ENCODE peak calls at places on chromosomes 13 and 19, in six cellular contexts. C, F, Y, Q, M and S are unnamed samples.

GRCh38 chr19:6233051-6233826 is 46.5 kb downstream of the MLLT1 start:
- DNase-seq in C (no peak), F (no peak), Y (peak), Q (no peak), M (peak), S (no peak)

GRCh38 chr13:74243637-74244526 is 109.7 kb upstream of the KLF12 start:
- DNase-seq in C (no peak), F (no peak), Y (no peak), Q (no peak), M (peak), S (no peak)

GRCh38 chr19:18408053-18408476 is 10.6 kb upstream of the LRRC25 start:
- DNase-seq in C (peak), F (no peak), Y (no peak), Q (peak), M (no peak), S (peak)

GRCh38 chr13:69597088-69597487 is 510.5 kb upstream of the ATXN8OS start:
- DNase-seq in C (no peak), F (no peak), Y (no peak), Q (no peak), M (no peak), S (no peak)

GRCh38 chr13:31797154-31797775 is 57.9 kb downstream of the RXFP2 start:
- DNase-seq in C (no peak), F (no peak), Y (no peak), Q (no peak), M (no peak), S (no peak)

GRCh38 chr13:112688560-112689497 is 1.0 kb upstream of the ATP11A start:
- DNase-seq in C (no peak), F (no peak), Y (peak), Q (peak), M (no peak), S (no peak)

GRCh38 chr19:2552859-2553258 is 76.9 kb downstream of the GADD45B start:
- DNase-seq in C (no peak), F (peak), Y (no peak), Q (no peak), M (no peak), S (peak)

GRCh38 chr13:106133025-106133424 is 402.4 kb downstream of the EFNB2 start:
- DNase-seq in C (no peak), F (no peak), Y (no peak), Q (no peak), M (peak), S (no peak)

GRCh38 chr19:14476307-14476662 is 1.1 kb upstream of the PTGER1 start:
- DNase-seq in C (no peak), F (no peak), Y (no peak), Q (no peak), M (no peak), S (no peak)

GRCh38 chr13:66835040-66835628 is 395.0 kb downstream of the PCDH9 start:
- DNase-seq in C (no peak), F (no peak), Y (no peak), Q (peak), M (no peak), S (no peak)

GRCh38 chr13:29336356-29336755 is 259.1 kb downstream of the SLC7A1 start:
- DNase-seq in C (no peak), F (no peak), Y (no peak), Q (no peak), M (no peak), S (no peak)

GRCh38 chr13:51614350-51614786 is 30.1 kb downstream of the WDFY2 start:
- DNase-seq in C (peak), F (no peak), Y (no peak), Q (no peak), M (peak), S (peak)

GRCh38 chr19:39428309-39429112 is 7.2 kb downstream of the RPS16 start:
- DNase-seq in C (no peak), F (no peak), Y (no peak), Q (peak), M (peak), S (no peak)

GRCh38 chr19:13366529-13367143 is 139.6 kb downstream of the CACNA1A start:
- DNase-seq in C (no peak), F (peak), Y (no peak), Q (peak), M (peak), S (no peak)

GRCh38 chr13:79658333-79658975 is 177.5 kb downstream of the NDFIP2 start:
- DNase-seq in C (no peak), F (no peak), Y (no peak), Q (no peak), M (no peak), S (no peak)

GRCh38 chr13:45807520-45808099 is 43.9 kb downstream of the SIAH3 start:
- DNase-seq in C (no peak), F (peak), Y (no peak), Q (peak), M (peak), S (peak)

GRCh38 chr13:42696191-42696590 is 85.2 kb upstream of the FAM216B start:
- DNase-seq in C (no peak), F (no peak), Y (no peak), Q (no peak), M (peak), S (no peak)

GRCh38 chr13:40130871-40131636 is 475.6 kb downstream of the COG6 start:
- DNase-seq in C (no peak), F (no peak), Y (no peak), Q (no peak), M (peak), S (no peak)

GRCh38 chr13:37386276-37386675 is 212.3 kb downstream of the POSTN start:
- DNase-seq in C (no peak), F (no peak), Y (no peak), Q (no peak), M (no peak), S (no peak)

GRCh38 chr19:53192771-53193533 is at the start of gene ZNF665:
- DNase-seq in C (peak), F (no peak), Y (peak), Q (peak), M (peak), S (peak)

GRCh38 chr13:40617801-40618356 is 48.6 kb downstream of the FOXO1 start:
- DNase-seq in C (no peak), F (no peak), Y (no peak), Q (no peak), M (no peak), S (no peak)

GRCh38 chr13:39273953-39274352 is 235.7 kb downstream of the NHLRC3 start:
- DNase-seq in C (no peak), F (no peak), Y (no peak), Q (peak), M (no peak), S (peak)

GRCh38 chr13:73473016-73473415 is 414.2 kb downstream of the KLF5 start:
- DNase-seq in C (no peak), F (no peak), Y (no peak), Q (no peak), M (no peak), S (no peak)

GRCh38 chr19:45166723-45167252 is 6.0 kb upstream of the NKPD1 start:
- DNase-seq in C (no peak), F (no peak), Y (no peak), Q (peak), M (no peak), S (no peak)

GRCh38 chr13:41746259-41746658 is 214.7 kb downstream of the VWA8 start:
- DNase-seq in C (no peak), F (no peak), Y (no peak), Q (no peak), M (peak), S (no peak)

GRCh38 chr13:40786568-40786996 is 2.8 kb upstream of the SLC25A15 start:
- DNase-seq in C (no peak), F (no peak), Y (no peak), Q (no peak), M (peak), S (no peak)

GRCh38 chr19:16655727-16656126 is 4.2 kb downstream of the SMIM7 start:
- DNase-seq in C (no peak), F (no peak), Y (no peak), Q (no peak), M (no peak), S (no peak)

GRCh38 chr19:54648129-54648528 is 14.7 kb upstream of the LILRB4 start:
- DNase-seq in C (no peak), F (no peak), Y (no peak), Q (no peak), M (no peak), S (no peak)

GRCh38 chr13:111640476-111640875 is 320.0 kb downstream of the TEX29 start:
- DNase-seq in C (no peak), F (no peak), Y (no peak), Q (no peak), M (no peak), S (no peak)

GRCh38 chr13:23020246-23020843 is 160.4 kb upstream of the SGCG start:
- DNase-seq in C (peak), F (peak), Y (no peak), Q (peak), M (peak), S (peak)

GRCh38 chr13:101139076-101139475 is 277.2 kb downstream of the NALCN start:
- DNase-seq in C (no peak), F (no peak), Y (no peak), Q (no peak), M (no peak), S (no peak)

GRCh38 chr19:23810496-23810895 is 51.8 kb upstream of the ZNF681 start:
- DNase-seq in C (no peak), F (no peak), Y (no peak), Q (no peak), M (no peak), S (no peak)

GRCh38 chr13:26619321-26619720 is 61.8 kb downstream of the WASF3 start:
- DNase-seq in C (no peak), F (no peak), Y (no peak), Q (no peak), M (peak), S (no peak)

GRCh38 chr13:110546389-110546788 is 15.1 kb downstream of the RAB20 start:
- DNase-seq in C (no peak), F (no peak), Y (no peak), Q (no peak), M (no peak), S (no peak)

GRCh38 chr19:42441047-42441440 is 1.7 kb downstream of the CXCL17 start:
- DNase-seq in C (no peak), F (no peak), Y (no peak), Q (no peak), M (no peak), S (no peak)

GRCh38 chr13:104650426-104650825 is 1584.2 kb upstream of the SLC10A2 start:
- DNase-seq in C (no peak), F (no peak), Y (no peak), Q (no peak), M (no peak), S (no peak)

GRCh38 chr19:40621966-40622772 is 21.0 kb downstream of the LTBP4 start:
- DNase-seq in C (no peak), F (no peak), Y (no peak), Q (no peak), M (no peak), S (no peak)

GRCh38 chr13:31835932-31836331 is 96.6 kb downstream of the RXFP2 start:
- DNase-seq in C (no peak), F (no peak), Y (no peak), Q (no peak), M (peak), S (no peak)

GRCh38 chr19:35704218-35704617 is at the start of gene ZBTB32:
- DNase-seq in C (no peak), F (no peak), Y (no peak), Q (peak), M (peak), S (peak)

GRCh38 chr19:35710784-35711723 is 6.7 kb downstream of the ZBTB32 start:
- DNase-seq in C (no peak), F (no peak), Y (no peak), Q (no peak), M (no peak), S (peak)

GRCh38 chr19:35712529-35712909 is 5.3 kb upstream of the KMT2B start:
- DNase-seq in C (no peak), F (no peak), Y (no peak), Q (no peak), M (no peak), S (no peak)

GRCh38 chr19:35712910-35713845 is 4.6 kb upstream of the KMT2B start:
- DNase-seq in C (no peak), F (no peak), Y (no peak), Q (peak), M (no peak), S (peak)

DNA sequence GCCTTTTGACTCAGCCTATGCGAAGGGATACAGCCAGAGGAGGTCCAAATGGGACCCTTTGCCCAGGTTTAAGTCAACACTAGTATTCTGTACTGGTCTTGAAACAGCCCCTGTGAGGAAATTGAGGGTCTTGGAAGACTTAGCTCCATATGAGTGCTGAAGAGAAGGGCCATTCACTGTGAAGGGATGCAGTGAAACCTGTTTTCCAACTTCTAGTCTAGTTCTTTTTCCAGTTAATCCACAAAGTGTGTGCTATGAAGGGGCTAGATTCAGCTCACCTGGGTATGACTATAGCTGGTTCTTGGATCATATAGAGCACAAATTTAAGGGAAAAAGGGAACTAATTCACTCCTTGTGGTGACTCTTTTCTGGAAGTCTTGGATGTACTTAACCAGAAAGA is 4.0 kb downstream of the ZBTB32 start:
- DNase-seq in C (no peak), F (no peak), Y (no peak), Q (no peak), M (no peak), S (no peak)
- TF ChIP-seq CTCF in C (no peak), F (no peak), Y (no peak), Q (no peak), M (no peak), S (no peak)

GRCh38 chr19:4832776-4833175 is 1.3 kb upstream of the TICAM1 start:
- DNase-seq in C (no peak), F (no peak), Y (no peak), Q (no peak), M (no peak), S (peak)
- TF ChIP-seq CTCF in C (no peak), F (no peak), Y (no peak), Q (no peak), M (no peak), S (no peak)

GRCh38 chr13:75566658-75567057 is 17.1 kb downstream of the UCHL3 start:
- DNase-seq in C (no peak), F (no peak), Y (no peak), Q (no peak), M (peak), S (no peak)
- TF ChIP-seq CTCF in C (no peak), F (peak), Y (no peak), Q (no peak), M (peak), S (no peak)

DNA sequence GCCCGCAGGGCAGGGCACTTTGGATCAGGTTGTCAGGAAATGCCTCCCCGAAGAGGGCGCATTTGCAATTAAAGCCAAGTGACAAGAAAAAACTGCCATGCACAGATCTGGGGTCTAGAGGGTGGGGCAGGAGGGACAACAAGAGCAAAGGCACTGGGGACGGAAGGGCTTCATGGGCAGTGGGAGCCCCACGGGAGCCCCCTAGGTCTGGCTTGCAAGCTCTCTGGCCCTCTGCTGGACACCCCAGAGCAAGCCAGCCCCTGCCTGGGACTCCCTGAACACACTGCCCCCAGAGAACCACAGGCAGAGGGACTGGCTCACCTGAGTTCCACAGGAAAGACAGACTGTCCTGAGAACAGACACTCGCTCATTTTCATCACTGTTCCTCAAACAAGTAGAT is 30.2 kb upstream of the C19orf12 start:
- DNase-seq in C (no peak), F (no peak), Y (no peak), Q (peak), M (no peak), S (no peak)
- TF ChIP-seq CTCF in C (no peak), F (peak), Y (no peak), Q (no peak), M (peak), S (no peak)

GRCh38 chr19:50710094-50710493 is 9.5 kb downstream of the SHANK1 start:
- DNase-seq in C (no peak), F (no peak), Y (no peak), Q (no peak), M (no peak), S (no peak)
- TF ChIP-seq CTCF in C (no peak), F (no peak), Y (no peak), Q (no peak), M (peak), S (no peak)

DNA sequence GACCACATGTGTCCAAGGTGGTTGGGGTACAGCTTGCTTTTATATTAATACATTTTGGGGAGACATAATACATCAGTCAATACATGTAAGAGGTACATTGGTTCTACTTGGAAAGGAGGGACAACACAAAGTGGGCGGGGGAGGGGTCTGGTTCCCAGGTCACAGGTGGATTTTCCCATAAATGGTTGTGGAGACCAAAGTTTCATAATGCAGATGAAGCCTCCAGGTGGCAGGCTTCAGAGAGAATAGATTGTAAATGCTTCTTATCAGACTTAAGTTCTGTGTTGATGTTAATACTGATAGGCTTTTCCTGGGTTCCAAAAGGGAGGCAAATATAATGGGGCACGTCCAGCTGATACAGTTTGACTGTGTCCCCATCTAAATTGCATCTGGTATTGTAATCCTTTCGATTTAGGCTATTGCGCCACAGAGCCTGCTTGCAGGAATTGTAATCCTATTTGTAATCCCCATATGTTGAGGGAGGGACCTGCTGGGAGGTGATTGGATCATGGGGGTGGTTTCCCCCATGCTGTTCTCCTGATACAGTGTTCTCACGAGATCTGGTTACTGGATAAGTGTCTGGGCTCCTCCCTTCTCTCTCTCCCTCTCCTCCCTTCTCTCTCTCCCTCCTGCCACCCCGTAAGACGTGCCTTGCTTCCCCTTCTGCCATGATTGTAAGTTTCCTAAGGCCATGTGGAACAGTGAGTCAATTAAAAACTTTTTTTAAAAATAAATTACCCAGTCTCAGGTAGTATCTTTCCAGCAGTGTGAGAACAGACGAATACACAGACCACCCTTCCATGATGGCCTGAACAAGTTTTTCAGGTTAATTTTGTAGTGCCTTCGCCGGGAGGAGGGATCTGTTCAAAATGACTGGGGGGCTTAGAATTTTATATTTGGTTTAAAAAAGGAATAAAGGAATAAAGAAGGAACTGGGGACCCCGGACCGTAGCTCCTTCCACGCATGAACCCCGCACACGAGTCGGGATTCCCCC is 44.9 kb downstream of the ZNF823 start:
- DNase-seq in C (no peak), F (no peak), Y (no peak), Q (peak), M (peak), S (no peak)
- TF ChIP-seq CTCF in C (no peak), F (no peak), Y (no peak), Q (no peak), M (no peak), S (peak)

DNA sequence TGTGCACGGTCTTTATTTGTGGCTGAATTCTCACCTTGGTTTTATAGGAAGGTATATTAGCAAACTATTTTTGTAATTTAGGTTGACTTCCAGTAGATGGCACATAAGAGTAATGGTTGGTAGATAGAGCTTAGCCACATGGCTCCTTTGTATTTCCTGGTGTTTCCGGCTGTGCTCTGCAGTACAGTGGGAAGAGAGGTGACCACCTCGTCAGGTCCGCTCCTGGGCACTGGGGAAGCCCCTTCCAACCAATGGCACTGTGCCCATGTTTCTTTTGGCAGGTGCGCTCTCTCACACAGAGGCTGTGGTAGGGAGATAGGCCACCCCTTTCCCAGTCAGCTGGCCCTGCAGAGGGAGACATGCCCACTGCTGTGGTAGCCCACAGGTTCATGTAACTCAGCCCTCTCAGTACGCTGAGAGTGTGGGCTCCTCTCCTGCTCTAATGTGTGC is 74.3 kb upstream of the ATP12A start:
- DNase-seq in C (no peak), F (peak), Y (no peak), Q (no peak), M (no peak), S (no peak)
- TF ChIP-seq CTCF in C (no peak), F (peak), Y (no peak), Q (no peak), M (no peak), S (no peak)